ENCODE peak calls at places on chromosomes 13 and 19, in six cellular contexts. J is K562, E is upper lobe of left lung, G is HepG2, V is HCT116, Q is GM12878. S is an unnamed sample.

GRCh38 chr19:47005873-47006272 is 13.8 kb upstream of the NPAS1 start:
- ATAC-seq in J (peak; percentile 9), V (peak; percentile 78), E (no peak), G (peak; percentile 18), Q (peak; percentile 54), S (no peak)

GRCh38 chr13:30895773-30896172 is 10.3 kb upstream of the MEDAG start:
- ATAC-seq in V (no peak), Q (no peak), J (no peak), G (no peak), E (no peak), S (peak; percentile 81)

GRCh38 chr19:12954150-12954962 is 2.7 kb downstream of the GADD45GIP1 start:
- ATAC-seq in E (no peak), J (no peak), Q (no peak), V (no peak), G (no peak), S (no peak)

GRCh38 chr13:51907040-51907732 is 45.4 kb downstream of the CCDC70 start:
- ATAC-seq in J (no peak), G (peak; percentile 15), Q (no peak), E (no peak), V (no peak), S (no peak)

GRCh38 chr13:98584668-98585397 is 7.9 kb upstream of the STK24 start:
- ATAC-seq in Q (no peak), V (no peak), E (no peak), G (peak; percentile 60), J (no peak), S (no peak)

GRCh38 chr19:16075430-16076153 is 703 bp upstream of the TPM4 start:
- ATAC-seq in V (peak; percentile 21), E (no peak), J (no peak), G (no peak), Q (peak; percentile 2), S (no peak)

GRCh38 chr13:110458017-110458416 is 103.5 kb downstream of the RAB20 start:
- ATAC-seq in E (no peak), V (no peak), G (no peak), J (no peak), Q (no peak), S (no peak)

GRCh38 chr13:54775501-54776191 is 1747.0 kb downstream of the OLFM4 start:
- ATAC-seq in E (no peak), J (no peak), G (no peak), V (no peak), Q (no peak), S (no peak)

GRCh38 chr13:40626566-40626965 is 39.9 kb downstream of the FOXO1 start:
- ATAC-seq in G (no peak), J (no peak), Q (no peak), E (no peak), V (no peak), S (no peak)

GRCh38 chr13:74675185-74675584 is 541.0 kb upstream of the KLF12 start:
- ATAC-seq in V (no peak), E (no peak), J (no peak), G (no peak), Q (no peak), S (no peak)

GRCh38 chr19:772730-773436 is 22.0 kb downstream of the MISP start:
- ATAC-seq in V (no peak), G (peak; percentile 74), J (no peak), E (peak; percentile 52), Q (no peak), S (no peak)

GRCh38 chr13:108269601-108270328 is at the start of gene TNFSF13B:
- ATAC-seq in Q (peak; percentile 86), J (peak; percentile 84), V (no peak), G (peak; percentile 100), E (peak; percentile 83), S (peak; percentile 40)

GRCh38 chr13:108267338-108267737 is 2.2 kb upstream of the TNFSF13B start:
- ATAC-seq in J (no peak), Q (no peak), E (no peak), G (no peak), V (no peak), S (no peak)

GRCh38 chr13:108272333-108272732 is 2.8 kb downstream of the TNFSF13B start:
- ATAC-seq in E (no peak), J (no peak), Q (no peak), G (no peak), V (no peak), S (no peak)

GRCh38 chr13:108268713-108269112 is 805 bp upstream of the TNFSF13B start:
- ATAC-seq in Q (peak; percentile 48), V (no peak), J (peak; percentile 16), G (no peak), E (peak; percentile 79), S (no peak)

DNA sequence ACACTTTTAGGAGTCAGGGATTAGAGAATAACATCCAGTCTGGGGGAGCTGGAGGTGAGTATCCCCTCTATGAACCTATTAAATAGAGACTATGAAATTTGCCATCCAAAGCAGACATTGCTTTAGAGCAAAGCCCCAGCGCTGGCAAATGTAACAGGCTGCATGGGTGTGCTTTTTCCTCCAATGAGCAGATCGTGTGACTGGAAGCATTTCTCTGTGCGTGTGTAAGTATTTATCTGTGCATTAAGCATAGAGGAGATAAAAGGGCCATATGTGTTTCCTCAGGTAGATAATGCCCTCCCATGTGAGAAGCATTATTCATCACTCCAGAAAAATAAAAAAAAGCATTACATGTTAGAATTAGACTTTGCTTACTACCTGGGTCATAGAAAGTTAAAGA is 924 bp downstream of the TNFSF13B start:
- ATAC-seq in Q (peak; percentile 25), E (no peak), V (no peak), G (peak; percentile 67), J (peak; percentile 36), S (no peak)
- H3K4me3 ChIP-seq in Q (peak overlapping the region; percentile 84), E (peak overlapping the region; percentile 36), V (no peak overlapping the region), G (no peak overlapping the region), J (peak overlapping the region; percentile 17), S (peak overlapping the region; percentile 7)

GRCh38 chr19:5782322-5782721 is 2.2 kb downstream of the PRR22 start:
- ATAC-seq in J (peak; percentile 23), G (no peak), E (no peak), V (peak; percentile 19), Q (no peak), S (no peak)
- TF ChIP-seq POLR2AphosphoS5 in J (no peak), G (no peak), E (no peak), V (no peak), Q (no peak), S (no peak)

GRCh38 chr19:37513397-37513796 is 6.7 kb downstream of the ZNF793 start:
- ATAC-seq in Q (no peak), E (no peak), G (no peak), V (no peak), J (no peak), S (no peak)

GRCh38 chr19:37506387-37507166 is at the start of gene ZNF793:
- ATAC-seq in E (peak; percentile 81), G (no peak), Q (no peak), V (no peak), J (no peak), S (peak; percentile 91)

GRCh38 chr19:37507167-37507464 is 377 bp downstream of the ZNF793 start:
- ATAC-seq in Q (no peak), E (no peak), V (no peak), G (no peak), J (no peak), S (no peak)

GRCh38 chr19:37511186-37511585 is 4.4 kb downstream of the ZNF793 start:
- ATAC-seq in E (no peak), Q (no peak), V (no peak), J (no peak), G (no peak), S (no peak)

GRCh38 chr19:37511821-37512220 is 5.1 kb downstream of the ZNF793 start:
- ATAC-seq in V (no peak), J (no peak), Q (no peak), E (no peak), G (no peak), S (no peak)
- TF ChIP-seq POLR2A in V (no peak), J (no peak), Q (no peak), E (no peak), G (no peak), S (no peak)

DNA sequence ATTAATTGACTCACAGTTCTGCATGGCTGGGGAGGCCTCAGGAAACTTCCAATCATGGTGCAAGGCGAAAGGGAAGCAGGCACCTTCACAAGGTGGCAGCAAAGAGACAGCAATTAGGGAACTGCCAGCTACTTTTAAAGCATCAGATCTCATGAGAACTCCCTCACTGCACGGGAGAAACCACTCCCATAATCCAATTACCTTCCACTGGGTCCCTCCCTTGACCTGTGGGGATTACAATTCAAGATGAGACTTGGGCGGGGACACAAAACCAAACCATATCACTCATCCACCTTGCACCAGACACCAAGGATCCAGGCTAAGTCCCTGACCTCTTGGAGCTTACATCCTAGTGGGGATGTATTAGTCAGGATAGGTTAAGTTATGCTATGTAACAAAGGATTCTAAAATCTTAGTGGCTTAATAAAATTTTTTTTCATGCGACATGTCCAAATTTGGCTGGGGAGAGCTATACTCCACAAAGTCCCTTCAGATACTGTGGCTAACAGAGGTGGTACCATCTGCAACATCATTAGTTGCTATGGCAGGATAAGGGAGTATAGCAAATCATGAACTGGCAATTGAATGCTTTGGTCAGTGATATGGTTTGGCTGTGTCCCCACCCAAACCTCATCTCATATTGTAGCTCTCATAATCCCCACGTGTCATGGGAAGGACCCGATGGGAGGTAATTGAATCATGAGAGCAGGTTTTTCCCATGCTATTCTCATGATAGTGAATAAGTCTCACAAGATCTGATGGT is 8.3 kb upstream of the FAM187B start:
- ATAC-seq in E (no peak), Q (peak; percentile 64), J (no peak), G (no peak), V (peak; percentile 44), S (no peak)
- H3K4me3 ChIP-seq in E (no peak overlapping the region), Q (no peak overlapping the region), J (no peak overlapping the region), G (no peak overlapping the region), V (no peak overlapping the region), S (no peak overlapping the region)

DNA sequence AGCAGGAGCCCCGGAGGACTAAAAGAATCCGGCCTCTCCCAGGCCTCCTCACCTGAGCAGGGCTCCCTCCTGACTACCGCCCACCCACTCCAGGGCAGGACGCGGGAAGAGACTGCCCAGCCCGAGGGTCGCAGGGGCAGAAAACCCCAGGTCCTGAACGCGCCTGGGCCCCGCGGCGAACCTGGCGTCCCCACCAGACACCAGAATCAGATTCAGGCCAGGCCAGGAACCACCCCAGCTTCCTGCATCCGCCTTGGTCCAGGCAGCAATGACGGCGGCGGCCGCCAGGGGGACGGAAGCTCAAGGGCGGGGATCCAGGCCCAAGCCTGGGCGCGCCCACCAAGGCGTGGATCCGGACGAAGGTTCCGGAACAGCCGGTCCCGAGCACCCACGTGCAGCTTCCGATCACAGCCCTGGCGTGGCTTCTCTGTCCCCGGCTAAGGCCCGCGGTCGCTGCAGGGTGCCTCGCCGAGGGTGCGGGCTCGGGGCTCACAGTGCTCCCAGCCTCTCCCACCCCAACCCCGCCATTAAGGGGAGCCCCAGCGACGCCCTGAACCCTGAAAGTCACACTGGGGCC is 3.6 kb downstream of the LGALS7 start:
- ATAC-seq in E (peak; percentile 94), J (peak; percentile 95), Q (peak; percentile 93), V (peak; percentile 79), G (no peak), S (peak; percentile 87)
- TF ChIP-seq POLR2AphosphoS5 in E (peak; percentile 79), J (no peak), Q (no peak), V (no peak), G (no peak), S (peak; percentile 29)

GRCh38 chr19:49127674-49128544 is 8.6 kb downstream of the PPFIA3 start:
- ATAC-seq in J (peak; percentile 97), E (peak; percentile 99), V (peak; percentile 94), Q (peak; percentile 99), G (peak; percentile 92), S (peak; percentile 97)
- TF ChIP-seq POLR2A in J (peak; percentile 36), E (no peak), V (no peak), Q (peak; percentile 70), G (peak; percentile 17), S (no peak)

DNA sequence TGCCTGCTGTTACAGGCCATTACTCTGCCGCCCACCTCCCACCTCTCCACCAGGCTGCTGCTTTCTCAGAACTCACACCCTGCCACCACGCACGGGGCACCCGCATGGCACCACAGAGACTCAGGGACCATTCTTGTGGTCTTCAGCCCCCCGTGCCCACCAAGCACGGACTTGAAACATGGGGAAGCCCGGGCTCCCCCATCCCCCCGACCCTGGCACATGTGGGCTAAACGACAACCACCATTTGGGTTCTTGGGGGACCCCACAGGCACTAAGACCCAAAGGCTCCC is 23.1 kb upstream of the TINCR start:
- ATAC-seq in G (no peak), V (no peak), J (no peak), E (no peak), Q (no peak), S (no peak)
- H3K4me3 ChIP-seq in G (no peak overlapping the region), V (no peak overlapping the region), J (no peak overlapping the region), E (no peak overlapping the region), Q (no peak overlapping the region), S (no peak overlapping the region)

S was measured in gastroesophageal sphincter.